ENCODE peak calls at places on chromosomes 5 and 9, in six cellular contexts. Q, R, K, I, O and A are unnamed samples.

GRCh38 chr9:21121595-21122251 is 19.9 kb downstream of the IFNW1 start:
- DNase-seq in I (no peak), K (no peak), R (no peak), Q (no peak), O (no peak), A (no peak)

GRCh38 chr5:114367029-114367428 is 5.2 kb downstream of the KCNN2 start:
- DNase-seq in O (peak), R (no peak), K (no peak), Q (no peak), I (no peak), A (no peak)

GRCh38 chr9:111389406-111389805 is 59.4 kb upstream of the OR2K2 start:
- DNase-seq in O (no peak), R (no peak), Q (no peak), I (no peak), K (no peak), A (no peak)

GRCh38 chr5:158485604-158486081 is 614.1 kb downstream of the EBF1 start:
- DNase-seq in R (peak), K (no peak), I (no peak), Q (peak), O (peak), A (peak)

GRCh38 chr9:132160802-132161742 is 786 bp upstream of the NTNG2 start:
- DNase-seq in R (peak), Q (peak), O (peak), I (no peak), K (peak), A (peak)

GRCh38 chr5:120464627-120465280 is 654 bp downstream of the PRR16 start:
- DNase-seq in K (no peak), R (peak), O (peak), I (no peak), Q (peak), A (peak)

GRCh38 chr9:135152608-135153337 is 65.3 kb downstream of the OLFM1 start:
- DNase-seq in I (no peak), R (peak), O (no peak), K (no peak), Q (no peak), A (peak)

GRCh38 chr5:151047814-151048425 is 27.5 kb downstream of the GPX3 start:
- DNase-seq in R (no peak), K (peak), I (no peak), Q (no peak), O (peak), A (peak)

GRCh38 chr9:69376651-69377050 is 51.6 kb downstream of the ENTREP1 start:
- DNase-seq in Q (peak), I (peak), R (peak), O (peak), K (no peak), A (no peak)

GRCh38 chr9:100472268-100472667 is 681 bp upstream of the TMEFF1 start:
- DNase-seq in I (no peak), K (no peak), R (no peak), O (no peak), Q (no peak), A (no peak)
- H3K4me3 ChIP-seq in I (no peak), K (no peak), R (no peak), O (no peak), Q (peak), A (peak)

GRCh38 chr5:174698156-174698555 is 26.2 kb upstream of the MSX2 start:
- DNase-seq in O (no peak), R (no peak), I (no peak), Q (no peak), K (no peak), A (no peak)
- TF ChIP-seq CTCF in O (no peak), R (no peak), I (no peak), Q (peak), K (no peak), A (no peak)

DNA sequence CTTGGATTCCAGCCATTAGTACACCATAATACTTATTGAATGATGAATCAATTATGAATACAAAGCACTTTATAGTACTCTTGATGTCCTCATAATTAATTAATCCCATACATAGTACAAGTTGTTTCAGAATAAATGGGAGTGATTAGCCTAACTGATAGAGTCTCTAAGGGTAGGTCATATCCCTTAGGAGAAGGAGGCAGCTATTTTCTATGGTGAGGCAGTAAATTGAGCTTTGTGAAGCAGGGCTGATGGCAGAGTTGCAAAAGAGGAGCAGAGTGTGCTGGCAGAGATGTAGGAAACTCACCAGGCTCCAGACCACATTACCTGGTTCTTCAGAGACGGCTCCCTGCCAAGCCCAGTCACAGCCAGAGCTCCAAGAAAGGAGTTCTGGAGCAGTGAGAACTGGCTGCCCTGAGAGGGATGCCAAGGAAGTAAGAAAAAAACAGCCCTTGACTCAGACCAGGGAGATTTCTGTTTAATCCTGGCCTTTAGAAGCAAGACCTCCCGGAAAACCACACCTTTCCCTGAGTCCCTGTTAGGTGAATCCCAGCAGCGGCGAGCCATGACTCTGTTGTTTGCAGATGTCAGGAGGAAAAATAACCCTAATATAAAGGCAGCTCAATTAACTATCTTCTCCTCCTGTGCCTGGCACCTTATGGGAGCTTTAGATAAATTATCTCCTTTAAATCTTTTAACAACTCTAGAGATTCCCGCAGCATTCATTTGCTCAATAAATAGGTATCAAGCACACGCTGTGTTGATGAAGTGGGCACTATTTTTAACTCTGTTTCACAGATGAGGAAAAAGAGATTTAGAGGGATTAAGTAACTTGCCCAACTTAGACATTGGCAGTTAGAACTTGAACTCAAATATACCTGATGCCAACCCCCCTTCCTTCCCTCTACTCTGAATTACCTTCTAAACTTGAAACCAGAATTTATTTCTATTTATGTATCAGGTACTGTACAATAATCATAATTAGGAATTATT is 112.7 kb downstream of the SH3TC2 start:
- DNase-seq in R (no peak), O (no peak), I (no peak), K (no peak), Q (peak), A (no peak)
- H3K4me3 ChIP-seq in R (no peak), O (no peak), I (no peak), K (no peak), Q (no peak), A (no peak)

GRCh38 chr5:140362875-140363630 is 3.1 kb downstream of the SLC4A9 start:
- DNase-seq in R (peak), K (peak), I (no peak), O (peak), Q (peak), A (peak)
- TF ChIP-seq CTCF in R (peak), K (peak), I (peak), O (peak), Q (peak), A (peak)

GRCh38 chr9:83538890-83539238 is 663 bp upstream of the FRMD3 start:
- DNase-seq in O (no peak), Q (no peak), I (no peak), R (no peak), K (no peak), A (no peak)
- H3K4me3 ChIP-seq in O (no peak), Q (peak), I (peak), R (no peak), K (no peak), A (peak)